ENCODE peak calls at places on chromosomes 13 and 19, in ten cellular contexts. W, U, F, T, Q, N, Z, R, L and H are unnamed samples.

GRCh38 chr13:89899302-89900103 is 1448.0 kb upstream of the MIR17HG start:
- DNase-seq in W (no peak), U (no peak), F (no peak), T (no peak), Q (no peak), N (no peak), Z (no peak), R (no peak), L (no peak), H (no peak)

GRCh38 chr13:59689057-59689456 is 474.7 kb downstream of the DIAPH3 start:
- DNase-seq in W (no peak), U (no peak), F (no peak), T (no peak), Q (no peak), N (no peak), Z (no peak), R (no peak), L (no peak), H (no peak)

GRCh38 chr13:101317986-101318523 is 98.3 kb downstream of the NALCN start:
- DNase-seq in W (no peak), U (no peak), F (no peak), T (no peak), Q (no peak), N (no peak), Z (no peak), R (no peak), L (no peak), H (no peak)

GRCh38 chr13:98493035-98493401 is 83.9 kb downstream of the STK24 start:
- DNase-seq in W (no peak), U (no peak), F (no peak), T (no peak), Q (no peak), N (no peak), Z (no peak), R (no peak), L (no peak), H (no peak)

GRCh38 chr13:70384156-70384555 is 275.9 kb upstream of the KLHL1 start:
- DNase-seq in W (no peak), U (no peak), F (no peak), T (no peak), Q (no peak), N (no peak), Z (no peak), R (no peak), L (no peak), H (no peak)

GRCh38 chr13:90830782-90831181 is 516.7 kb upstream of the MIR17HG start:
- DNase-seq in W (no peak), U (no peak), F (no peak), T (no peak), Q (no peak), N (no peak), Z (no peak), R (no peak), L (no peak), H (no peak)

GRCh38 chr13:50798923-50799322 is 44.6 kb downstream of the DLEU7 start:
- DNase-seq in W (no peak), U (no peak), F (peak), T (no peak), Q (no peak), N (peak), Z (no peak), R (no peak), L (no peak), H (no peak)

GRCh38 chr13:111202745-111203144 is 87.6 kb downstream of the ARHGEF7 start:
- DNase-seq in W (no peak), U (no peak), F (peak), T (no peak), Q (peak), N (peak), Z (no peak), R (no peak), L (no peak), H (peak)

GRCh38 chr13:113053801-113054604 is 51.6 kb upstream of the F7 start:
- DNase-seq in W (no peak), U (no peak), F (no peak), T (no peak), Q (no peak), N (no peak), Z (peak), R (no peak), L (no peak), H (peak)

GRCh38 chr13:41004875-41005693 is 14.0 kb downstream of the ELF1 start:
- DNase-seq in W (no peak), U (no peak), F (peak), T (no peak), Q (peak), N (no peak), Z (no peak), R (no peak), L (no peak), H (no peak)

GRCh38 chr19:29872224-29872731 is 60.5 kb downstream of the CCNE1 start:
- DNase-seq in W (no peak), U (no peak), F (peak), T (no peak), Q (no peak), N (peak), Z (no peak), R (no peak), L (no peak), H (no peak)

GRCh38 chr13:101946411-101946810 is 455.4 kb downstream of the FGF14 start:
- DNase-seq in W (no peak), U (no peak), F (no peak), T (no peak), Q (no peak), N (no peak), Z (no peak), R (no peak), L (no peak), H (no peak)

GRCh38 chr13:107373551-107373950 is 805.6 kb upstream of the ARGLU1 start:
- DNase-seq in W (no peak), U (no peak), F (peak), T (no peak), Q (peak), N (peak), Z (no peak), R (no peak), L (no peak), H (no peak)

GRCh38 chr19:29454109-29454508 is 71.7 kb upstream of the VSTM2B start:
- DNase-seq in W (no peak), U (no peak), F (no peak), T (no peak), Q (no peak), N (no peak), Z (no peak), R (no peak), L (no peak), H (no peak)

GRCh38 chr19:13024126-13024957 is 29.1 kb downstream of the NFIX start:
- DNase-seq in W (no peak), U (peak), F (peak), T (no peak), Q (peak), N (peak), Z (no peak), R (no peak), L (no peak), H (no peak)

GRCh38 chr19:5307655-5308054 is 33.0 kb downstream of the PTPRS start:
- DNase-seq in W (no peak), U (no peak), F (no peak), T (no peak), Q (no peak), N (no peak), Z (no peak), R (no peak), L (no peak), H (no peak)

GRCh38 chr13:49100637-49101570 is 119.2 kb upstream of the MLNR start:
- DNase-seq in W (no peak), U (no peak), F (no peak), T (no peak), Q (no peak), N (no peak), Z (no peak), R (no peak), L (no peak), H (no peak)

GRCh38 chr13:49097374-49097773 is 121.7 kb downstream of the FNDC3A start:
- DNase-seq in W (no peak), U (no peak), F (peak), T (no peak), Q (peak), N (peak), Z (no peak), R (peak), L (no peak), H (no peak)

GRCh38 chr13:49099513-49099877 is 120.6 kb upstream of the MLNR start:
- DNase-seq in W (no peak), U (no peak), F (no peak), T (no peak), Q (no peak), N (no peak), Z (no peak), R (no peak), L (no peak), H (no peak)

GRCh38 chr13:49098198-49098597 is 121.9 kb upstream of the MLNR start:
- DNase-seq in W (no peak), U (peak), F (peak), T (no peak), Q (peak), N (peak), Z (no peak), R (no peak), L (no peak), H (no peak)

GRCh38 chr13:49098771-49099512 is 121.2 kb upstream of the MLNR start:
- DNase-seq in W (no peak), U (no peak), F (peak), T (no peak), Q (peak), N (peak), Z (no peak), R (no peak), L (no peak), H (no peak)
- TF ChIP-seq CTCF in W (no peak), U (no peak), F (peak), T (no peak), Q (peak), N (peak), Z (peak), R (no peak), L (no peak), H (no peak)

DNA sequence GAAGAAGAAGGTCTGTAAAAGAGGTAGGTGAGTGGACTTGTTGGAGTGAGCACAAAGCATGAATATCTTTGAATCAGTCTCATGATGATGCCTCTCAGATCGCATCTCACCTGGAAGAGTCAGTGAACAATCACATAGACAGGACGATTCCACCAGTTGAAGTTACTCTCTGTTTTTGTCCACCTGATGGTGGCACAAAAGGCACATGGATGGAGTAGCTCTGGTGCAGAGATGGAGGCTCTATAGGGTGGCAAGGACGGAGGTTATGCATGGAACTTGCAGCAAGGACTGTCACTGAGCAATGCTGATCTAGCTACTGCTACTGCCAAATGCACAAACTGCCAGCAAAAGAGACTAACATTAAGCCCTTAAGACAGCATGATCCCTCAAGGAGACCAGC is 10.3 kb upstream of the MYCBP2 start:
- DNase-seq in W (no peak), U (no peak), F (no peak), T (no peak), Q (no peak), N (no peak), Z (no peak), R (no peak), L (no peak), H (no peak)
- TF ChIP-seq CTCF in W (no peak), U (no peak), F (no peak), T (no peak), Q (no peak), N (no peak), Z (no peak), R (no peak), L (no peak), H (no peak)

DNA sequence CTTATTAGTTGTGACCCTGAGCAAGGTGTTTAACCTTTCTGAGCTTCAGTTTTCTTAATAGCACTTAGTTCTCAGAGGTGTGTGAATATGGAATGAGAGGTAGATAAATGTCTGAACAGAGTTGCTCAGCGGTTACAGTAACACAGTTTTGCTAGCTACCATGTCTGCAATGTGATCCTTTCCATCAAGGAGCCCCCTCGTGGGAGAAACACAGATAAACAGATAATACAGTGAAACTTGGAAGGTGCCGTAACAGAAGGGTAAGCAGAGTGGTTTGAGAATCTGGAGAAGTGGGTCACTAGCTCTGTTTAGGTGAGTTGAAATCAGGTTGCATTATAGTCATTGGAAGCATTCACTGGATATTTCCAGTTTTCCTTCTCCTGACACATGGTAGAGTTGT is 38.9 kb downstream of the IRS2 start:
- DNase-seq in W (no peak), U (no peak), F (no peak), T (no peak), Q (no peak), N (no peak), Z (no peak), R (no peak), L (no peak), H (no peak)
- TF ChIP-seq CTCF in W (no peak), U (no peak), F (no peak), T (no peak), Q (no peak), N (no peak), Z (no peak), R (no peak), L (no peak), H (no peak)

DNA sequence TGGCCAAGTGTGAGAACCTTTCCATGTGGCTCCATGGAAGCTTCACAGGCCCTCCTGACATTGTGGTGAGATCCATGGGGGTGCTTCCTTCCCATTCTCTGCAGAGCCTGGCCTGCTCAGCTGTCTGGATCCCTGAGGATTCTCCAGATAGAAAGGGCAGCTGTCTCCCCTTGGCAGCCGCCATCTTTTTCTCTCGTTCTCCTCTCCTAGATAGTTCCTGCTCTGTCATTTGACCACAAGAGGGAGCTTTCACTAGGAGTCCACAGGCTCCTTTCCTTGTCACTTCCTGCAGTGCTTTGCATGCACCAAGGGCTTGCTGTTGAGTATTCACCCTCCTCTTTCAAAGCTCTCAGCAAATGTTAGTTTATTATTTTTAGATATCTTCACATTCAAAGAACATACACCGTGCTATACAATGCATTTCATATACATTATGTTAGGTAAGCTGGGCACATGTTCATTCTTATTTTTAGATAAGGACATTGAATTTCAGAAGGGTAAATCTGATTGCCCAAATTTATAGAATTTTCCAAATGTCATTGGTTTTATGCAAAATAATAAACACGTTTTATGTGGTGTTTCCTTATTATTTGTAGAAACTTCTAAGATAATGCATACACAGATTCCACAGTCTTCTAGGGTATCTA is 133.2 kb downstream of the FRY start:
- DNase-seq in W (no peak), U (no peak), F (peak), T (no peak), Q (peak), N (peak), Z (no peak), R (no peak), L (no peak), H (no peak)
- TF ChIP-seq CTCF in W (no peak), U (peak), F (peak), T (no peak), Q (peak), N (peak), Z (peak), R (no peak), L (no peak), H (peak)

DNA sequence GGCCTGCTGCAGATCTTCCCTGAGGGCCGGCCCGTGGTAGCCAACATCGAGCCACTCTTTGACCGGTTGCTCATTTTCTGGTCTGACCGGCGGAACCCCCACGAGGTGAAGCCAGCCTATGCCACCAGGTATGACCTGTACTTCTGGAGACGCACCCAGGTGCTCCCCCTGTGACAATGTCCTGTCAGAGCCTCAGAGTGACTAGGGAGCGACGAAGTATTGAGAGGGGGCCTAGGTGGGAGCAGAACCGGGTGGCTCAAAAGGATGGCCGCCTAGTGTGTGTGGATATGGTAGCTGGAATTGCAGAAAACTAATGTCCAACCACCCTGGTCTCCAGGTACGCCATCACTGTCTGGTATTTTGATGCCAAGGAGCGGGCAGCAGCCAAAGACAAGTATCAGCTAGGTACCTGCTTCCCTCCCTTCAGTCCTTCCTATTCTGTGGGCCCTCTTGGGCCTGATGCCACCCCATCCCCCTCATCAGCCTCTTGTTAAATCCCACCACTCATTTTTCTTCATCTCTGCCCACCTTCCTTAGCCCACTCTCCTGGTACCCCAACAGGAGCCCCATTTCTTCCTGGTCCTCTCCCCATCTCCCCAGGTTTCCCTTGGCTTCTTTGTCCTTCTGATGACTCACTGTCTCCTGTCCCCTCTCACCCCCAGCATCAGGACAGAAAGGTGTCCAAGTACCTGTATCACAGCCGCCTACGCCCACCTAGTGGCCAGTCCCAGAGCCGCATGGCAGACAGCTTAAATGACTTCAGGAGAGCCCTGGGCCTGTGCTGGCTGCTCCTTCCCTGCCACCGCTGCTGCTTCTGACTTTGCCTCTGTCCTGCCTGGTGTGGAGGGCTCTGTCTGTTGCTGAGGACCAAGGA is 8.4 kb downstream of the EGLN2 start:
- DNase-seq in W (no peak), U (no peak), F (no peak), T (no peak), Q (no peak), N (peak), Z (no peak), R (no peak), L (no peak), H (no peak)
- TF ChIP-seq CTCF in W (no peak), U (no peak), F (peak), T (no peak), Q (peak), N (peak), Z (peak), R (no peak), L (peak), H (peak)